ENCODE peak calls at places on chromosomes 7 and 10, in seven cellular contexts. N is cardiac fibroblast, V is cardiac muscle cell, A is adrenal gland, Y is tibial nerve, Q is GM23248, E is T-helper 1 cell. O is an unnamed sample.

GRCh38 chr10:77164616-77165311 is 472.8 kb downstream of the KCNMA1 start:
- DNase-seq in N (peak), V (no peak), A (no peak), Y (no peak), Q (peak), E (no peak), O (no peak)

GRCh38 chr7:26620352-26620751 is 244.0 kb downstream of the SKAP2 start:
- DNase-seq in N (no peak), V (no peak), A (no peak), Y (no peak), Q (no peak), E (no peak), O (no peak)

GRCh38 chr7:130853503-130854279 is 119.7 kb upstream of the KLF14 start:
- DNase-seq in N (no peak), V (no peak), A (no peak), Y (no peak), Q (peak), E (no peak), O (no peak)

GRCh38 chr10:113982745-113983144 is 60.9 kb upstream of the ADRB1 start:
- DNase-seq in N (no peak), V (no peak), A (no peak), Y (no peak), Q (no peak), E (no peak), O (no peak)

GRCh38 chr10:36336315-36336714 is 694.2 kb upstream of the FZD8 start:
- DNase-seq in N (peak), V (peak), A (no peak), Y (no peak), Q (peak), E (no peak), O (no peak)

GRCh38 chr10:88256013-88256680 is 327.0 kb downstream of the RNLS start:
- DNase-seq in N (peak), V (peak), A (peak), Y (peak), Q (no peak), E (no peak), O (peak)

GRCh38 chr7:141362580-141363435 is 188.4 kb upstream of the AGK start:
- DNase-seq in N (peak), V (peak), A (peak), Y (no peak), Q (peak), E (no peak), O (no peak)

GRCh38 chr7:159036916-159037605 is 107.6 kb downstream of the VIPR2 start:
- DNase-seq in N (no peak), V (no peak), A (no peak), Y (no peak), Q (no peak), E (no peak), O (peak)

GRCh38 chr10:125162181-125162906 is 2.0 kb upstream of the CTBP2 start:
- DNase-seq in N (no peak), V (no peak), A (no peak), Y (no peak), Q (no peak), E (no peak), O (no peak)

GRCh38 chr7:100965723-100966541 is 3.4 kb upstream of the MUC12 start:
- DNase-seq in N (peak), V (peak), A (peak), Y (no peak), Q (peak), E (peak), O (peak)

GRCh38 chr7:73734619-73735525 is 3.7 kb downstream of the ABHD11 start:
- DNase-seq in N (peak), V (peak), A (peak), Y (peak), Q (peak), E (peak), O (peak)

GRCh38 chr7:65840446-65840845 is 32.4 kb upstream of the VKORC1L1 start:
- DNase-seq in N (no peak), V (peak), A (no peak), Y (no peak), Q (no peak), E (no peak), O (no peak)

GRCh38 chr10:4683838-4684237 is 142.2 kb upstream of the AKR1E2 start:
- DNase-seq in N (no peak), V (no peak), A (no peak), Y (no peak), Q (peak), E (no peak), O (no peak)

GRCh38 chr7:150367677-150368097 is 935 bp upstream of the REPIN1 start:
- DNase-seq in N (no peak), V (peak), A (no peak), Y (no peak), Q (no peak), E (no peak), O (no peak)

GRCh38 chr10:127091354-127091753 is 105.0 kb downstream of the INSYN2A start:
- DNase-seq in N (no peak), V (no peak), A (no peak), Y (no peak), Q (no peak), E (no peak), O (no peak)

GRCh38 chr10:13890617-13891541 is 304.1 kb downstream of the PRPF18 start:
- DNase-seq in N (peak), V (peak), A (peak), Y (no peak), Q (peak), E (no peak), O (no peak)

GRCh38 chr10:43120948-43121290 is 17.3 kb upstream of the CSGALNACT2 start:
- DNase-seq in N (no peak), V (peak), A (no peak), Y (no peak), Q (no peak), E (no peak), O (peak)

GRCh38 chr7:77800158-77800557 is 1.6 kb downstream of the PHTF2 start:
- DNase-seq in N (peak), V (peak), A (no peak), Y (no peak), Q (peak), E (no peak), O (no peak)

GRCh38 chr7:70354409-70355169 is 756.3 kb downstream of the AUTS2 start:
- DNase-seq in N (no peak), V (no peak), A (no peak), Y (no peak), Q (peak), E (no peak), O (no peak)

GRCh38 chr10:6445671-6446278 is 134.3 kb downstream of the PRKCQ start:
- DNase-seq in N (peak), V (peak), A (peak), Y (no peak), Q (peak), E (peak), O (peak)

GRCh38 chr10:103480521-103480920 is 1.5 kb upstream of the CALHM3 start:
- DNase-seq in N (peak), V (peak), A (peak), Y (no peak), Q (peak), E (no peak), O (no peak)

GRCh38 chr7:111647881-111648280 is 85.6 kb upstream of the IMMP2L start:
- DNase-seq in N (no peak), V (no peak), A (no peak), Y (no peak), Q (no peak), E (no peak), O (no peak)

GRCh38 chr10:68796609-68797008 is 30.7 kb upstream of the STOX1 start:
- DNase-seq in N (no peak), V (no peak), A (no peak), Y (no peak), Q (peak), E (no peak), O (no peak)

GRCh38 chr7:142496545-142496991 is 238.7 kb upstream of the PRSS58 start:
- DNase-seq in N (peak), V (peak), A (no peak), Y (no peak), Q (peak), E (no peak), O (no peak)

GRCh38 chr10:33460461-33461294 is 126.2 kb upstream of the NRP1 start:
- DNase-seq in N (peak), V (peak), A (no peak), Y (no peak), Q (peak), E (no peak), O (peak)

GRCh38 chr7:66307591-66308215 is 102.6 kb downstream of the TPST1 start:
- DNase-seq in N (peak), V (peak), A (peak), Y (no peak), Q (peak), E (no peak), O (no peak)

GRCh38 chr7:117127585-117128168 is 174.4 kb downstream of the ST7 start:
- DNase-seq in N (peak), V (peak), A (peak), Y (peak), Q (peak), E (peak), O (peak)

GRCh38 chr10:84156768-84157167 is 16.8 kb upstream of the GPR15LG start:
- DNase-seq in N (peak), V (peak), A (no peak), Y (no peak), Q (peak), E (no peak), O (no peak)

GRCh38 chr7:142885311-142886230 is at the start of gene TRPV6:
- DNase-seq in N (no peak), V (no peak), A (no peak), Y (no peak), Q (no peak), E (no peak), O (no peak)

GRCh38 chr7:73988197-73988596 is 39.8 kb upstream of the ELN start:
- DNase-seq in N (peak), V (peak), A (no peak), Y (no peak), Q (peak), E (no peak), O (peak)

GRCh38 chr10:47230482-47230881 is 69.5 kb upstream of the GDF10 start:
- DNase-seq in N (no peak), V (no peak), A (no peak), Y (no peak), Q (no peak), E (no peak), O (no peak)

GRCh38 chr7:94145602-94146001 is 141.4 kb upstream of the BET1 start:
- DNase-seq in N (peak), V (peak), A (no peak), Y (no peak), Q (peak), E (no peak), O (no peak)

GRCh38 chr10:112490543-112490942 is 43.5 kb downstream of the VTI1A start:
- DNase-seq in N (peak), V (peak), A (no peak), Y (no peak), Q (peak), E (no peak), O (no peak)

GRCh38 chr7:162583-163297 is 29.6 kb upstream of the FAM20C start:
- DNase-seq in N (no peak), V (no peak), A (no peak), Y (no peak), Q (peak), E (no peak), O (no peak)

GRCh38 chr7:16462618-16463017 is 2.9 kb downstream of the SOSTDC1 start:
- DNase-seq in N (no peak), V (no peak), A (no peak), Y (no peak), Q (no peak), E (no peak), O (no peak)

GRCh38 chr10:96743988-96744585 is 23.8 kb upstream of the PIK3AP1 start:
- DNase-seq in N (peak), V (no peak), A (no peak), Y (no peak), Q (peak), E (no peak), O (no peak)

GRCh38 chr10:29794776-29795635 is 160.2 kb upstream of the SVIL start:
- DNase-seq in N (peak), V (peak), A (no peak), Y (no peak), Q (no peak), E (no peak), O (no peak)

GRCh38 chr7:111140091-111140870 is 49.4 kb downstream of the LRRN3 start:
- DNase-seq in N (no peak), V (no peak), A (no peak), Y (no peak), Q (no peak), E (no peak), O (no peak)

GRCh38 chr10:88401671-88402347 is 181.3 kb downstream of the RNLS start:
- DNase-seq in N (peak), V (peak), A (no peak), Y (no peak), Q (peak), E (no peak), O (no peak)